ENCODE peak calls at places on chromosomes 13 and 19, in seven cellular contexts. One of them, this sample, is unnamed.

GRCh38 chr13:79455331-79455730 is 25.6 kb upstream of the NDFIP2 start:
- DNase-seq in tibial nerve: no peak
- DNase-seq in pancreas: no peak
- DNase-seq in psoas muscle: no peak
- DNase-seq in right atrium auricular region: no peak
- DNase-seq in left lung: no peak
- DNase-seq in thoracic aorta: no peak
- DNase-seq in this sample: no peak

GRCh38 chr13:72932250-72932649 is 126.6 kb upstream of the KLF5 start:
- DNase-seq in psoas muscle: no peak
- DNase-seq in right atrium auricular region: no peak
- DNase-seq in tibial nerve: no peak
- DNase-seq in pancreas: no peak
- DNase-seq in left lung: no peak
- DNase-seq in thoracic aorta: no peak
- DNase-seq in this sample: no peak

GRCh38 chr13:67048793-67049150 is 181.4 kb downstream of the PCDH9 start:
- DNase-seq in pancreas: peak; percentile 12
- DNase-seq in right atrium auricular region: no peak
- DNase-seq in psoas muscle: no peak
- DNase-seq in left lung: no peak
- DNase-seq in tibial nerve: no peak
- DNase-seq in thoracic aorta: no peak
- DNase-seq in this sample: peak; percentile 35

GRCh38 chr13:112583592-112584277 is 4.2 kb downstream of the TUBGCP3 start:
- DNase-seq in thoracic aorta: no peak
- DNase-seq in pancreas: peak; percentile 41
- DNase-seq in left lung: no peak
- DNase-seq in tibial nerve: peak; percentile 64
- DNase-seq in right atrium auricular region: no peak
- DNase-seq in psoas muscle: no peak
- DNase-seq in this sample: no peak

GRCh38 chr13:67134322-67135129 is 95.6 kb downstream of the PCDH9 start:
- DNase-seq in left lung: no peak
- DNase-seq in thoracic aorta: no peak
- DNase-seq in pancreas: no peak
- DNase-seq in tibial nerve: no peak
- DNase-seq in right atrium auricular region: no peak
- DNase-seq in psoas muscle: no peak
- DNase-seq in this sample: no peak

GRCh38 chr19:49888478-49888901 is 8.2 kb downstream of the IL4I1 start:
- DNase-seq in left lung: no peak
- DNase-seq in tibial nerve: no peak
- DNase-seq in right atrium auricular region: no peak
- DNase-seq in thoracic aorta: no peak
- DNase-seq in pancreas: peak; percentile 12
- DNase-seq in psoas muscle: no peak
- DNase-seq in this sample: no peak

GRCh38 chr13:60431108-60431700 is 34.2 kb downstream of the TDRD3 start:
- DNase-seq in right atrium auricular region: no peak
- DNase-seq in psoas muscle: no peak
- DNase-seq in pancreas: no peak
- DNase-seq in left lung: no peak
- DNase-seq in thoracic aorta: no peak
- DNase-seq in tibial nerve: peak; percentile 22
- DNase-seq in this sample: peak; percentile 19

GRCh38 chr19:34481861-34482379 is 362 bp downstream of the WTIP start:
- DNase-seq in pancreas: no peak
- DNase-seq in left lung: peak; percentile 76
- DNase-seq in thoracic aorta: no peak
- DNase-seq in tibial nerve: no peak
- DNase-seq in right atrium auricular region: no peak
- DNase-seq in psoas muscle: peak; percentile 52
- DNase-seq in this sample: no peak

GRCh38 chr19:3361384-3362216 is 4.8 kb upstream of the NFIC start:
- DNase-seq in pancreas: peak; percentile 38
- DNase-seq in right atrium auricular region: no peak
- DNase-seq in thoracic aorta: no peak
- DNase-seq in tibial nerve: no peak
- DNase-seq in left lung: no peak
- DNase-seq in psoas muscle: peak; percentile 51
- DNase-seq in this sample: no peak

GRCh38 chr19:54729416-54730188 is 5.4 kb downstream of the KIR3DL3 start:
- DNase-seq in tibial nerve: no peak
- DNase-seq in psoas muscle: no peak
- DNase-seq in pancreas: no peak
- DNase-seq in right atrium auricular region: peak; percentile 44
- DNase-seq in left lung: no peak
- DNase-seq in thoracic aorta: no peak
- DNase-seq in this sample: no peak

GRCh38 chr13:70249332-70250064 is 141.2 kb upstream of the KLHL1 start:
- DNase-seq in right atrium auricular region: no peak
- DNase-seq in thoracic aorta: no peak
- DNase-seq in pancreas: no peak
- DNase-seq in tibial nerve: no peak
- DNase-seq in left lung: no peak
- DNase-seq in psoas muscle: no peak
- DNase-seq in this sample: no peak

GRCh38 chr13:30697177-30697953 is 38.0 kb upstream of the ALOX5AP start:
- DNase-seq in psoas muscle: no peak
- DNase-seq in pancreas: no peak
- DNase-seq in thoracic aorta: no peak
- DNase-seq in left lung: no peak
- DNase-seq in tibial nerve: no peak
- DNase-seq in right atrium auricular region: no peak
- DNase-seq in this sample: no peak

GRCh38 chr13:110560606-110561334 is 752 bp downstream of the RAB20 start:
- DNase-seq in psoas muscle: no peak
- DNase-seq in thoracic aorta: no peak
- DNase-seq in pancreas: peak; percentile 65
- DNase-seq in tibial nerve: no peak
- DNase-seq in left lung: no peak
- DNase-seq in right atrium auricular region: no peak
- DNase-seq in this sample: no peak

GRCh38 chr13:27283906-27284523 is 13.4 kb downstream of the RASL11A start:
- DNase-seq in pancreas: no peak
- DNase-seq in left lung: no peak
- DNase-seq in thoracic aorta: no peak
- DNase-seq in psoas muscle: no peak
- DNase-seq in tibial nerve: no peak
- DNase-seq in right atrium auricular region: no peak
- DNase-seq in this sample: no peak

GRCh38 chr13:44397766-44398223 is 24.2 kb downstream of the SERP2 start:
- DNase-seq in thoracic aorta: no peak
- DNase-seq in right atrium auricular region: no peak
- DNase-seq in psoas muscle: no peak
- DNase-seq in pancreas: no peak
- DNase-seq in left lung: no peak
- DNase-seq in tibial nerve: no peak
- DNase-seq in this sample: no peak

GRCh38 chr13:70339738-70340137 is 231.5 kb upstream of the KLHL1 start:
- DNase-seq in psoas muscle: peak; percentile 15
- DNase-seq in right atrium auricular region: no peak
- DNase-seq in thoracic aorta: no peak
- DNase-seq in pancreas: no peak
- DNase-seq in left lung: no peak
- DNase-seq in tibial nerve: no peak
- DNase-seq in this sample: no peak

GRCh38 chr13:84896128-84896527 is 903.1 kb downstream of the SLITRK6 start:
- DNase-seq in pancreas: no peak
- DNase-seq in psoas muscle: no peak
- DNase-seq in left lung: peak; percentile 29
- DNase-seq in thoracic aorta: no peak
- DNase-seq in right atrium auricular region: no peak
- DNase-seq in tibial nerve: no peak
- DNase-seq in this sample: peak; percentile 1

GRCh38 chr19:43532571-43532961 is 422 bp upstream of the ZNF575 start:
- DNase-seq in tibial nerve: no peak
- DNase-seq in psoas muscle: peak; percentile 78
- DNase-seq in right atrium auricular region: peak; percentile 65
- DNase-seq in pancreas: peak; percentile 64
- DNase-seq in left lung: peak; percentile 79
- DNase-seq in thoracic aorta: no peak
- DNase-seq in this sample: no peak

GRCh38 chr13:63436288-63436687 is 2020.6 kb upstream of the PCDH20 start:
- DNase-seq in thoracic aorta: no peak
- DNase-seq in pancreas: no peak
- DNase-seq in tibial nerve: no peak
- DNase-seq in right atrium auricular region: no peak
- DNase-seq in psoas muscle: no peak
- DNase-seq in left lung: no peak
- DNase-seq in this sample: no peak

GRCh38 chr19:15551183-15552004 is 43.1 kb downstream of the CYP4F22 start:
- DNase-seq in tibial nerve: no peak
- DNase-seq in thoracic aorta: no peak
- DNase-seq in left lung: peak; percentile 80
- DNase-seq in psoas muscle: peak; percentile 65
- DNase-seq in right atrium auricular region: no peak
- DNase-seq in pancreas: peak; percentile 21
- DNase-seq in this sample: no peak

GRCh38 chr13:105255472-105255871 is 1280.0 kb downstream of the EFNB2 start:
- DNase-seq in left lung: no peak
- DNase-seq in right atrium auricular region: no peak
- DNase-seq in psoas muscle: no peak
- DNase-seq in thoracic aorta: no peak
- DNase-seq in pancreas: no peak
- DNase-seq in tibial nerve: no peak
- DNase-seq in this sample: no peak

GRCh38 chr13:23378009-23378632 is 55.4 kb downstream of the SACS start:
- DNase-seq in thoracic aorta: peak; percentile 66
- DNase-seq in right atrium auricular region: peak; percentile 70
- DNase-seq in tibial nerve: peak; percentile 38
- DNase-seq in pancreas: no peak
- DNase-seq in psoas muscle: no peak
- DNase-seq in left lung: no peak
- DNase-seq in this sample: peak; percentile 100

GRCh38 chr13:114035583-114036501 is 62.0 kb upstream of the C13orf46 start:
- DNase-seq in left lung: no peak
- DNase-seq in pancreas: no peak
- DNase-seq in thoracic aorta: no peak
- DNase-seq in psoas muscle: no peak
- DNase-seq in tibial nerve: peak; percentile 50
- DNase-seq in right atrium auricular region: peak; percentile 72
- DNase-seq in this sample: no peak

GRCh38 chr19:36775768-36776167 is 3.2 kb upstream of the ZNF850 start:
- DNase-seq in tibial nerve: no peak
- DNase-seq in left lung: no peak
- DNase-seq in thoracic aorta: no peak
- DNase-seq in right atrium auricular region: no peak
- DNase-seq in pancreas: no peak
- DNase-seq in psoas muscle: no peak
- DNase-seq in this sample: no peak

GRCh38 chr13:53873558-53873957 is 844.9 kb downstream of the OLFM4 start:
- DNase-seq in psoas muscle: no peak
- DNase-seq in tibial nerve: no peak
- DNase-seq in pancreas: no peak
- DNase-seq in right atrium auricular region: no peak
- DNase-seq in left lung: peak; percentile 31
- DNase-seq in thoracic aorta: no peak
- DNase-seq in this sample: no peak

GRCh38 chr19:49786432-49786831 is 19.6 kb downstream of the AP2A1 start:
- DNase-seq in tibial nerve: no peak
- DNase-seq in pancreas: no peak
- DNase-seq in left lung: no peak
- DNase-seq in psoas muscle: no peak
- DNase-seq in thoracic aorta: no peak
- DNase-seq in right atrium auricular region: peak; percentile 73
- DNase-seq in this sample: no peak

DNA sequence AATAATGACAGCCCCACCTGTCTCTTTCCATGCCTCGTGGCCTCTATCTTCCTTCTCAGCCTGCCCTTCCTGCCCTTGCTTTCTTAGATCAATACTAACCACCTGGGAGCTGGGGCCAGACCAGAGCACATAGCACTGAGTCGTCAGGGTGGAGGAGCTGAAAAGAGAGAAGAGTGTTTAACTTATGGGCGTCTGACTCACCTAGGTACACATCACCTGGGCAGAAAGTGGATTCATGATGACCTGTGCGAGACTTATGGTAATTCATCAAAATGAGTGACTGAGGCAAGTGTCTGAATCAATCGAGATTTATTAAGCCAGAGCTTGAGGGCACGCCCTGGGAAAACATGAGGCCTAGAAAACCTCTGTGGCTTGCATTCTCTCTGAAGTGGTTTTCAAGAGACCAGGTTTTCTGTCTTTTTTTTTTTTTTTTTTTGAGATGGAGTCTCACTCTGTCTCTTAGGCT is 19.2 kb downstream of the CEACAM6 start:
- DNase-seq in psoas muscle: no peak
- DNase-seq in tibial nerve: no peak
- DNase-seq in right atrium auricular region: no peak
- DNase-seq in thoracic aorta: no peak
- DNase-seq in pancreas: no peak
- DNase-seq in left lung: no peak
- DNase-seq in this sample: no peak
- H3K27me3 ChIP-seq in psoas muscle: peaks cover 8% of the 10 kb centered on the region
- H3K27me3 ChIP-seq in tibial nerve: no peaks in the 10 kb centered on the region
- H3K27me3 ChIP-seq in right atrium auricular region: no peaks in the 10 kb centered on the region
- H3K27me3 ChIP-seq in thoracic aorta: no peaks in the 10 kb centered on the region
- H3K27me3 ChIP-seq in pancreas: no peaks in the 10 kb centered on the region
- H3K27me3 ChIP-seq in left lung: peaks cover 14% of the 10 kb centered on the region
- H3K27me3 ChIP-seq in this sample: peaks cover 3% of the 10 kb centered on the region

GRCh38 chr19:38619361-38620174 is 580 bp downstream of the EIF3K start:
- DNase-seq in right atrium auricular region: no peak
- DNase-seq in left lung: no peak
- DNase-seq in pancreas: no peak
- DNase-seq in tibial nerve: no peak
- DNase-seq in thoracic aorta: no peak
- DNase-seq in psoas muscle: no peak
- DNase-seq in this sample: no peak
- H3K4me3 ChIP-seq in right atrium auricular region: peak overlapping the region; percentile 99
- H3K4me3 ChIP-seq in left lung: peak overlapping the region; percentile 90
- H3K4me3 ChIP-seq in pancreas: peak overlapping the region; percentile 55
- H3K4me3 ChIP-seq in tibial nerve: peak overlapping the region; percentile 78
- H3K4me3 ChIP-seq in thoracic aorta: peak overlapping the region; percentile 99
- H3K4me3 ChIP-seq in psoas muscle: peak overlapping the region; percentile 95
- H3K4me3 ChIP-seq in this sample: peak overlapping the region; percentile 92

DNA sequence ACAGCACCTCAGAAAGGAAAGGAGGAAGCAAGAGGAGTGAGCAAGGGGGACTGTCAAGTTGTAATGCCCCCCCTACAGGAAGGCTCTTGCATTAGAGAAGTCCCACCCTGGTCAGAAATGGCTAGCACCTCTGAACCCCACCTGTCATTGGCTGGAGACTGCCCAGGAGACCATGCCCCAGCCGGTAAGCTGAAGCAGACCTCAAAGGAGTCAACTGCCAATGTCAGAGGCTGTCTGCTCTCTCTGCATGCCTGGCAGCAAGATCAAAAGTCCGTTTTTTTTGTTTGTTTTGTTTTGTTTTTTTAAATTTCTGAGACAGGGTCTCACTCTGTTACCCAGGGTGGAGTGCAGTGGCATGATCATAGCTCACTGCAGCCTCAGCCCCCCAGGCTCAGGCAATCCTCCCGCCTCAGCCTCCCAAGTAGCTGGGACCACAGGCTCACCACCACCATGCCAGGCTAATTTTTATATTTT is 8.1 kb upstream of the BCL3 start:
- DNase-seq in thoracic aorta: no peak
- DNase-seq in psoas muscle: no peak
- DNase-seq in right atrium auricular region: no peak
- DNase-seq in pancreas: peak; percentile 38
- DNase-seq in tibial nerve: no peak
- DNase-seq in left lung: peak; percentile 10
- DNase-seq in this sample: no peak
- TF ChIP-seq CTCF in thoracic aorta: no peak
- TF ChIP-seq CTCF in psoas muscle: no peak
- TF ChIP-seq CTCF in right atrium auricular region: no peak
- TF ChIP-seq CTCF in pancreas: no peak
- TF ChIP-seq CTCF in tibial nerve: no peak
- TF ChIP-seq CTCF in left lung: no peak
- TF ChIP-seq CTCF in this sample: peak; percentile 4

GRCh38 chr19:13350072-13350471 is 156.2 kb downstream of the CACNA1A start:
- DNase-seq in psoas muscle: no peak
- DNase-seq in thoracic aorta: no peak
- DNase-seq in right atrium auricular region: no peak
- DNase-seq in tibial nerve: no peak
- DNase-seq in pancreas: no peak
- DNase-seq in left lung: no peak
- DNase-seq in this sample: no peak
- H3K27me3 ChIP-seq in psoas muscle: no peaks in the 10 kb centered on the region
- H3K27me3 ChIP-seq in thoracic aorta: no peaks in the 10 kb centered on the region
- H3K27me3 ChIP-seq in right atrium auricular region: no peaks in the 10 kb centered on the region
- H3K27me3 ChIP-seq in tibial nerve: no peaks in the 10 kb centered on the region
- H3K27me3 ChIP-seq in pancreas: no peaks in the 10 kb centered on the region
- H3K27me3 ChIP-seq in left lung: peaks cover 36% of the 10 kb centered on the region
- H3K27me3 ChIP-seq in this sample: no peaks in the 10 kb centered on the region